ENCODE peak calls at places on chromosomes 7 and 10, in nine cellular contexts. F, C, X, M, J, O, S, T and Y are unnamed samples.

GRCh38 chr7:75639071-75639892 is 99.5 kb downstream of the HIP1 start:
- DNase-seq in S (peak; percentile 20), C (no peak), J (no peak), T (peak; percentile 55), X (peak; percentile 46), M (peak; percentile 94), O (peak; percentile 85), F (peak; percentile 50), Y (peak; percentile 65)

GRCh38 chr7:88401009-88401623 is 94.4 kb upstream of the STEAP4 start:
- DNase-seq in F (no peak), O (peak; percentile 54), M (peak; percentile 13), J (no peak), S (no peak), C (no peak), X (no peak), T (peak; percentile 2), Y (no peak)

GRCh38 chr10:129963076-129963830 is 821 bp downstream of the EBF3 start:
- DNase-seq in O (peak; percentile 71), X (no peak), T (peak; percentile 28), C (no peak), J (no peak), M (no peak), F (no peak), S (no peak), Y (peak; percentile 65)

GRCh38 chr7:108630002-108630401 is 60.3 kb downstream of the DNAJB9 start:
- DNase-seq in M (no peak), X (no peak), T (no peak), J (no peak), O (no peak), S (no peak), F (no peak), C (no peak), Y (no peak)

GRCh38 chr10:13894412-13895093 is 307.8 kb downstream of the PRPF18 start:
- DNase-seq in O (no peak), T (no peak), C (no peak), M (no peak), X (no peak), J (no peak), S (no peak), F (no peak), Y (no peak)

GRCh38 chr7:92279429-92280031 is 33.8 kb downstream of the ANKIB1 start:
- DNase-seq in O (peak; percentile 29), F (no peak), X (no peak), T (no peak), S (no peak), M (no peak), J (no peak), C (no peak), Y (no peak)

GRCh38 chr10:21516270-21517131 is 9.0 kb downstream of the SKIDA1 start:
- DNase-seq in J (peak; percentile 57), M (peak; percentile 53), F (no peak), O (peak; percentile 83), C (no peak), S (no peak), T (no peak), X (peak; percentile 53), Y (peak; percentile 83)

GRCh38 chr7:27872281-27873005 is 132.5 kb downstream of the TAX1BP1 start:
- DNase-seq in X (no peak), J (no peak), C (no peak), O (no peak), S (no peak), M (no peak), F (no peak), T (no peak), Y (no peak)

GRCh38 chr7:134022512-134022911 is 104.6 kb upstream of the LRGUK start:
- DNase-seq in J (peak; percentile 84), X (no peak), S (no peak), O (no peak), M (no peak), C (no peak), T (no peak), F (no peak), Y (no peak)

GRCh38 chr7:75650671-75651070 is 88.1 kb downstream of the HIP1 start:
- DNase-seq in M (no peak), F (no peak), S (no peak), O (no peak), J (no peak), X (peak; percentile 51), T (no peak), C (no peak), Y (no peak)

GRCh38 chr7:94877731-94878670 is 29.4 kb upstream of the PPP1R9A start:
- DNase-seq in T (no peak), F (no peak), J (no peak), C (no peak), O (no peak), S (no peak), M (no peak), X (no peak), Y (no peak)

GRCh38 chr10:52074505-52074904 is 239.6 kb upstream of the DKK1 start:
- DNase-seq in S (no peak), J (no peak), M (no peak), T (no peak), X (no peak), C (no peak), F (no peak), O (no peak), Y (no peak)

GRCh38 chr10:29119374-29119773 is 169.5 kb upstream of the LYZL1 start:
- DNase-seq in F (no peak), T (no peak), J (no peak), M (peak; percentile 60), S (no peak), C (no peak), X (peak; percentile 72), O (peak; percentile 94), Y (no peak)

GRCh38 chr10:44008917-44009620 is 360.4 kb upstream of the ZNF32 start:
- DNase-seq in O (no peak), S (no peak), T (no peak), C (no peak), M (no peak), F (no peak), J (no peak), X (no peak), Y (no peak)

GRCh38 chr10:44005788-44006099 is 357.1 kb upstream of the ZNF32 start:
- DNase-seq in T (no peak), M (no peak), S (no peak), O (no peak), F (no peak), J (no peak), C (no peak), X (no peak), Y (no peak)

GRCh38 chr10:44004913-44005787 is 356.5 kb upstream of the ZNF32 start:
- DNase-seq in S (no peak), F (no peak), C (no peak), M (no peak), T (no peak), O (no peak), J (no peak), X (no peak), Y (no peak)

GRCh38 chr10:44008270-44008916 is 359.7 kb upstream of the ZNF32 start:
- DNase-seq in F (no peak), S (no peak), X (no peak), J (no peak), M (no peak), T (no peak), O (no peak), C (no peak), Y (no peak)

GRCh38 chr10:44006826-44007225 is 358.1 kb upstream of the ZNF32 start:
- DNase-seq in J (no peak), M (no peak), T (no peak), X (no peak), O (no peak), S (no peak), F (no peak), C (no peak), Y (no peak)
- TF ChIP-seq POLR2AphosphoS5 in J (no peak), M (no peak), T (no peak), X (no peak), O (no peak), S (no peak), F (no peak), C (no peak), Y (no peak)

GRCh38 chr7:71486414-71486813 is 354.5 kb downstream of the GALNT17 start:
- DNase-seq in J (no peak), F (no peak), S (no peak), X (no peak), O (no peak), C (no peak), T (no peak), M (no peak), Y (no peak)

GRCh38 chr7:71491331-71491730 is 359.4 kb downstream of the GALNT17 start:
- DNase-seq in X (no peak), J (no peak), O (no peak), S (no peak), M (no peak), F (no peak), C (no peak), T (no peak), Y (no peak)

GRCh38 chr7:71488308-71488707 is 356.4 kb downstream of the GALNT17 start:
- DNase-seq in T (no peak), X (no peak), F (no peak), S (no peak), C (no peak), O (no peak), M (no peak), J (no peak), Y (no peak)

GRCh38 chr7:71484381-71484780 is 352.4 kb downstream of the GALNT17 start:
- DNase-seq in F (no peak), T (no peak), X (no peak), S (no peak), C (no peak), J (no peak), M (no peak), O (no peak), Y (no peak)

GRCh38 chr7:71486856-71487628 is 355.1 kb downstream of the GALNT17 start:
- DNase-seq in T (no peak), J (no peak), F (no peak), S (no peak), M (no peak), C (no peak), X (peak; percentile 9), O (no peak), Y (no peak)
- TF ChIP-seq POLR2AphosphoS5 in T (no peak), J (no peak), F (no peak), S (no peak), M (no peak), C (no peak), X (no peak), O (no peak), Y (no peak)

DNA sequence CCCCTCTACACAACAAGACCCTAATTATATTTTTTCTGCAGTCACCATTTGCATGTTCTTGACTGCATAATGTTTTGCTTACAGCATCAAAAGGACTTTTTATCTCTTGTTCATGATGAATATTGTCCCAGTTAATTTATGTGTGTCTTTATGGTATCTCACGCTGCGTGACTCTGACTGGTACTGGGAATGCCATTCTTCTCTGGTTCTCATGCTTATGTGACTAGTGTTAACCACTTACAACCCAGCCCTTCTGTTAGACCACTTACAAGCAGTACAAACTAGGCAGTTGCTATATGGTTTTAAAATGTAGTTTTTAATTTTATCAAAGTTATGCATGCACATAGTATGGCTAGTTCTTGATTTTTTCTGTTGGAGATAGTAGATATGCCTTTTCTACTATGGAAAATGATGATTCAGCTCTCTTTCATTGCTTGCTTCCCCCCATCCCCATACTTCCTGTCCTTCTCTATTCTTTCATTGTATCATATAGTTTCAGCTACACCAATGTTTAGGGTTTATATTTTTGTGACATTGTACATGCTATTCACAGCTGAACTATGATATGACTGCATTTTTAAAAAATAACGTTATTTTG is 24.9 kb downstream of the BZW2 start:
- DNase-seq in M (no peak), C (no peak), J (no peak), S (no peak), T (no peak), X (no peak), F (no peak), O (peak; percentile 30), Y (no peak)
- TF ChIP-seq POLR2AphosphoS5 in M (no peak), C (no peak), J (no peak), S (no peak), T (no peak), X (no peak), F (no peak), O (no peak), Y (no peak)

GRCh38 chr7:33986951-33987948 is 81.9 kb downstream of the BMPER start:
- DNase-seq in F (no peak), O (no peak), M (no peak), C (peak; percentile 24), X (no peak), S (no peak), T (no peak), J (no peak), Y (no peak)
- TF ChIP-seq POLR2AphosphoS5 in F (no peak), O (no peak), M (no peak), C (no peak), X (no peak), S (no peak), T (no peak), J (peak; percentile 25), Y (no peak)